ENCODE peak calls at places on chromosomes 11 and 22, in five cellular contexts. X, O, T, Z and S are unnamed samples.

GRCh38 chr11:47861762-47862161 is 13.6 kb upstream of the NUP160 start:
- DNase-seq in X (no peak), O (no peak), T (no peak), Z (no peak), S (no peak)

GRCh38 chr11:63536669-63537292 is at the start of gene PLAAT4:
- DNase-seq in X (peak), O (no peak), T (peak), Z (no peak), S (no peak)

GRCh38 chr22:38569181-38569971 is 607 bp downstream of the DMC1 start:
- DNase-seq in X (peak), O (no peak), T (peak), Z (no peak), S (no peak)

GRCh38 chr11:33045551-33046255 is 6.3 kb downstream of the TCP11L1 start:
- DNase-seq in X (no peak), O (no peak), T (no peak), Z (no peak), S (no peak)

GRCh38 chr11:20611892-20612291 is 12.5 kb downstream of the SLC6A5 start:
- DNase-seq in X (no peak), O (no peak), T (no peak), Z (no peak), S (no peak)

GRCh38 chr11:6630632-6631291 is 11.5 kb upstream of the TPP1 start:
- DNase-seq in X (no peak), O (no peak), T (no peak), Z (no peak), S (no peak)

GRCh38 chr11:134126197-134126822 is 57.4 kb downstream of the JAM3 start:
- DNase-seq in X (peak), O (no peak), T (no peak), Z (no peak), S (no peak)

GRCh38 chr22:28958611-28959010 is 75.2 kb downstream of the ZNRF3 start:
- DNase-seq in X (no peak), O (peak), T (no peak), Z (no peak), S (no peak)

GRCh38 chr11:117700551-117700950 is 96.5 kb downstream of the DSCAML1 start:
- DNase-seq in X (no peak), O (no peak), T (no peak), Z (no peak), S (no peak)

GRCh38 chr11:76282106-76282630 is 75.9 kb upstream of the WNT11 start:
- DNase-seq in X (peak), O (no peak), T (no peak), Z (no peak), S (no peak)

GRCh38 chr22:27778299-27779090 is 23.1 kb downstream of the MN1 start:
- DNase-seq in X (peak), O (no peak), T (no peak), Z (no peak), S (no peak)

GRCh38 chr11:104064016-104064630 is 27.7 kb downstream of the DDI1 start:
- DNase-seq in X (no peak), O (no peak), T (no peak), Z (no peak), S (no peak)

GRCh38 chr11:128859563-128860441 is 7.3 kb downstream of the KCNJ1 start:
- DNase-seq in X (peak), O (no peak), T (peak), Z (peak), S (no peak)

GRCh38 chr11:69217276-69218105 is 61.8 kb downstream of the SMIM38 start:
- DNase-seq in X (peak), O (no peak), T (no peak), Z (no peak), S (peak)

GRCh38 chr11:106937113-106937512 is 81.2 kb downstream of the GUCY1A2 start:
- DNase-seq in X (no peak), O (no peak), T (no peak), Z (no peak), S (no peak)

GRCh38 chr11:129285387-129285786 is 90.3 kb upstream of the BARX2 start:
- DNase-seq in X (no peak), O (no peak), T (no peak), Z (peak), S (no peak)

GRCh38 chr11:58498464-58498863 is 9.4 kb downstream of the OR5B21 start:
- DNase-seq in X (no peak), O (no peak), T (no peak), Z (no peak), S (no peak)

GRCh38 chr11:115161876-115162275 is 342.3 kb downstream of the CADM1 start:
- DNase-seq in X (no peak), O (no peak), T (no peak), Z (no peak), S (no peak)

GRCh38 chr11:112542479-112542878 is 281.8 kb upstream of the PLET1 start:
- DNase-seq in X (no peak), O (no peak), T (no peak), Z (no peak), S (no peak)

GRCh38 chr11:114075891-114076441 is 16.5 kb downstream of the ZBTB16 start:
- DNase-seq in X (peak), O (no peak), T (no peak), Z (peak), S (no peak)

GRCh38 chr22:17706451-17706900 is 67.8 kb downstream of the BID start:
- DNase-seq in X (peak), O (peak), T (peak), Z (no peak), S (no peak)

GRCh38 chr11:126113012-126113411 is 50.3 kb upstream of the CDON start:
- DNase-seq in X (no peak), O (no peak), T (no peak), Z (no peak), S (no peak)

GRCh38 chr22:39631857-39632256 is 61.3 kb downstream of the CACNA1I start:
- DNase-seq in X (no peak), O (no peak), T (no peak), Z (no peak), S (no peak)

DNA sequence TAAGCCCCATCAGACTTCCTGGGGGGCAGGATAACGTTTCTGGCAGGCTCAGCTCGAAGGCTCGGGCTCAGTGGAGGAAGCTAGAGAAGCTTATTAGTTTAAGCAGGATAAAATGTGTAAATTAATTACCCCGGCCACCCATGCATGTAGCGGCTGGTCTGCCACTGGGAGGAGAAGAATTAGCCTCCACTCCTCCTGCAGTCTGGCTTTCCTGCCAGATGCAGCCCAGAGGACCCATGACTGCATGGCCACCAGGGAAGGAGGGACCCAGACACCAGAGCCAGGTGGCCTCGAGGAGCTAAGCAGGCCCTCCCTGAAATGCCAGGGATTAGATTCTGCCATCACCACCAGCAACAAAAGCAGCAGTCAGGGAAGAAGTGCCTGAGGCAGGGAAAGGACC is 32.3 kb downstream of the TRIM29 start:
- DNase-seq in X (peak), O (no peak), T (no peak), Z (no peak), S (no peak)
- TF ChIP-seq CTCF in X (no peak), O (no peak), T (no peak), Z (no peak), S (no peak)

GRCh38 chr22:41857860-41858199 is 24.9 kb downstream of the SREBF2 start:
- DNase-seq in X (no peak), O (no peak), T (no peak), Z (no peak), S (no peak)
- TF ChIP-seq CTCF in X (no peak), O (no peak), T (no peak), Z (no peak), S (peak)

GRCh38 chr11:65713212-65713969 is 1.3 kb downstream of the KAT5 start:
- DNase-seq in X (no peak), O (no peak), T (no peak), Z (no peak), S (no peak)
- TF ChIP-seq CTCF in X (no peak), O (no peak), T (no peak), Z (no peak), S (no peak)

GRCh38 chr11:102493524-102493923 is 37.0 kb downstream of the MMP7 start:
- DNase-seq in X (no peak), O (no peak), T (no peak), Z (no peak), S (no peak)

GRCh38 chr11:102494216-102494615 is 36.3 kb downstream of the MMP7 start:
- DNase-seq in X (no peak), O (no peak), T (peak), Z (no peak), S (no peak)

GRCh38 chr11:102491969-102492368 is 38.6 kb downstream of the MMP7 start:
- DNase-seq in X (no peak), O (no peak), T (no peak), Z (no peak), S (no peak)

GRCh38 chr11:102497061-102497460 is 33.5 kb downstream of the MMP7 start:
- DNase-seq in X (no peak), O (no peak), T (no peak), Z (no peak), S (no peak)

GRCh38 chr11:102495161-102496042 is 35.1 kb downstream of the MMP7 start:
- DNase-seq in X (no peak), O (peak), T (peak), Z (peak), S (no peak)
- TF ChIP-seq CTCF in X (peak), O (peak), T (peak), Z (peak), S (peak)

DNA sequence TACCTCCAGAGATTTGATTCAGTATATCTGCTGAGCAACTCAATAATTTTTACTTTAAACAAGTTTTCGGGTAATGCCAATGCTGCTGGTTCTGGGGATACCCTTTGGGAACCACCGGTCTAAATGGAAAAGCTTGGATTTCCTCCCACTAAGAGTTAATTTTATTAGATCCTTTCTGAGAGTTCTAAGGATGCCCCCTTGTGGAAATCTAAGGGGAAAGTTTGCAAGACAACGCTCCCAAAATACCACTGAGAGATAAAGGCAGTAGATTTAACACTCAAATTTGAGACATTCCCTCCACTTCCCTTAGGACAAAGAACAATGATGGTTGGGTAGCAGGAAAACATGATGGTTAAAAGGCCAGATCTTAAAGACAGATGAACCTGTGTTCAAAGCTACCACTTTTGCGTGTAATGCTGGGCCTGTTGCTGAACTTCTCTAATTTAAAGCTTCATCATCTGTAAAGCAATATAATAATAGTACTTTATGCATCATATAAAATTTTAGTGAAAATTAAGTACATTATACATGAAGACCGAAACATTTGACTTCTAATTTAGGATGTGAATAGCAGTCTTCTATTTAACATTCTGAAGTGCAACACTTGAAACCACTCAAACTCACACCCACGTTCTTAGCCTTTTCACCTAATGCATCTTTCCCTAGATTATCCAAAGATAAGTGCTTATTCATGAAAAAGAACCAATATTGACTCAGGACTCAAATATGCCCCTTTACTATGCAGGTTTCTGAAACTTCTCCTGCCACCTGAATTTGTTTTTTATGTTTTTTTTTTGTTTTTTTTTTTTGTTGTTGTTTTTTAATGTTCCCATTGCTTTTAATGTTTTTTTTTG is 110.1 kb upstream of the LUZP2 start:
- DNase-seq in X (no peak), O (no peak), T (peak), Z (peak), S (no peak)
- TF ChIP-seq CTCF in X (peak), O (no peak), T (no peak), Z (peak), S (peak)

DNA sequence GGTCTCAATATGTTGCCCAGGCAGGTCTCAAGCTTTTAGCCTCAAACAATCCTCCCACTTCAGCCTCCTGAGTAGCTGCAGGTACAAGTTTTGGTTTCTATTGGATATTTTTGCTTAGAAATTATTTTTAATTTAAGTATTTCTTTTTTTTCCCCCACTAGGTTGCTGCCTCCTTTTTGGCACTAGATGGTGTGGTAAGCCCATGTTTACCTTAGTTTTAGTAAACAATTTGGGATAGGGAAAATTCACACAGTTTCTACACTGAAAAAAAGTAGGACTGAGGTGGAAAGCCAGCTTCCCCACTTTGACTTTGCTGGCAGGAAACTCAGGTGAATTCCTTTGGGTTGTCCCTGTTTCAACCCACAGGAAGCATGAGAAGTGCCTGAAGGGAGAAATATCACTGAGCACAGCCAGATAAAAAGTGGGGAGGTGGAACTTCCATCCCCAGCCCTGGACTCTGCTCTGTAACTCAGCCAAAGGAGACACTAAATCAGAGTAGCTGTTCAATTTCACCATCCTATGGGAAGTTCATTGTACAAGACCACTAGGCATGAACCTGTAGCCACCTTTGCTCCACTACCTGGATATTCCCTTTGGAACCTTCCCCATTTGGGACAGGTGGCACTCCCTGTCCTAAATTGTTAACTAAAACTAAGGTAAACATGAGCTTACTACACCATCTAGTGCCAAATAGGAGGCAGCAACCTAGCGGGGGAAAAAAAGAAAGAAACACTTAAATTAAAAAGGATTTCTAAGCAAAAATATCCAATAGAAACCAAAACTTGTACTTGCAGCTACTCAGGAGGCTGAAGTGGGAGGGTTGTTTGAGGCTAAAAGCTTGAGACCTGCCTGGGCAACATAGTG is 154.4 kb upstream of the FAT3 start:
- DNase-seq in X (no peak), O (no peak), T (no peak), Z (no peak), S (no peak)
- TF ChIP-seq CTCF in X (peak), O (no peak), T (no peak), Z (peak), S (peak)

GRCh38 chr22:31082606-31083376 is 1.7 kb downstream of the SMTN start:
- DNase-seq in X (peak), O (no peak), T (no peak), Z (peak), S (no peak)
- TF ChIP-seq CTCF in X (peak), O (peak), T (peak), Z (peak), S (peak)

GRCh38 chr11:62245271-62245753 is 3.3 kb downstream of the SCGB1D2 start:
- DNase-seq in X (no peak), O (no peak), T (peak), Z (peak), S (no peak)
- TF ChIP-seq CTCF in X (peak), O (no peak), T (no peak), Z (peak), S (peak)

DNA sequence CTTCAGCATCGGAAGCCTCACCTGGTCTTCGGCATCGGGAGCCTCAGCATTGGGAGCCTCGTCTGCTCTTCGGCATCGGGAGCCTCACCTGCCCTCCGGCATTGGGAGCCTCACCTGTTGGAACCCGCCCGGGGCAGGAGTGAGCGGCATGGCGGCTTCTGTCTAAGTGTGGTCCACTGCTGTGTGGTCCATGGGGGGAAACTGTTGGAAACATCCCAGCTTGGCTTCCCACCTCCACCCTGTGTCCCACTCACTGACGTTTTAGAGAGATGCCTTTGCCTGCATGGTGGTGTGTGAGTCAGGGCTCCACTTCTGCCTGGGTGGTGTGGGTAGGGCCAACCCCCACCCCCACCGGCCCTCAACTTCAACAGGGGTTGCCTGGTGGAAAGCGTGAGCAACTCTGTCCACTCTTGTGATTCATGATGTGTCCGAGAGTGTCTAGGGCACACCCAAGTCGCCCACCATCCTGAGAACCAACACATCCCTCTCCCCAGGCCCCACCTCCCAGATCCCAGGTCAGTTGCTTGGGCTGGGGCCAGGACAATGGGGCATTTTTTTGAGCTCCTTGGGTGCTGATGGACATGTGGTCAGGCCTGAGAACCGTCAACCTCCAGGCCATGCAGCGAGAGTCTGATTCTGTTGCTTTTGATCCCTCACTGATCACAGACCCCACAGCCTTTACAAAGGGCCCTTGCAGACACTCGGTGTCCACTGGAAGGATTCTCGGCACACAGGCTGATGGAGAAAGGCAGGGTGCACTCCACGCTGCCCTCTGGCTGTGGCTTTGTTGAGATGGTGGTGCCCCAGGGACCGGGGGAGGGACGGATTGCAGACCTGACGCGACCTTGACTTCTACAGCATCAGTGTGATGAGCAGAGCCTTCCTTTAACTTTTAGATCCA is 406.7 kb downstream of the TBC1D22A start:
- DNase-seq in X (peak), O (no peak), T (no peak), Z (no peak), S (peak)
- TF ChIP-seq CTCF in X (peak), O (no peak), T (no peak), Z (peak), S (peak)

GRCh38 chr11:1457326-1457680 is 29.3 kb downstream of the MOB2 start:
- DNase-seq in X (no peak), O (no peak), T (no peak), Z (no peak), S (no peak)

GRCh38 chr11:1459219-1459575 is 27.4 kb downstream of the MOB2 start:
- DNase-seq in X (peak), O (no peak), T (no peak), Z (no peak), S (no peak)

GRCh38 chr11:1458340-1459218 is 28.0 kb downstream of the MOB2 start:
- DNase-seq in X (peak), O (no peak), T (peak), Z (peak), S (no peak)

GRCh38 chr11:1456596-1457325 is 29.8 kb downstream of the MOB2 start:
- DNase-seq in X (no peak), O (no peak), T (no peak), Z (no peak), S (no peak)

GRCh38 chr11:1457856-1458255 is 28.7 kb downstream of the MOB2 start:
- DNase-seq in X (no peak), O (no peak), T (no peak), Z (no peak), S (no peak)
- TF ChIP-seq CTCF in X (no peak), O (no peak), T (no peak), Z (no peak), S (no peak)